ENCODE peak calls at places on chromosomes 13 and 19, in six cellular contexts. X, E, T, C, W and J are unnamed samples.

GRCh38 chr13:97884707-97885468 is 68.6 kb upstream of the IPO5 start:
- DNase-seq in X (no peak), E (no peak), T (no peak), C (no peak), W (no peak), J (no peak)

GRCh38 chr13:42524487-42525034 is 49.4 kb upstream of the TNFSF11 start:
- DNase-seq in X (no peak), E (no peak), T (no peak), C (no peak), W (no peak), J (no peak)

GRCh38 chr19:1465191-1466016 is 13.6 kb downstream of the C19orf25 start:
- DNase-seq in X (peak), E (no peak), T (no peak), C (peak), W (no peak), J (no peak)

GRCh38 chr13:62779146-62779545 is 1363.5 kb upstream of the PCDH20 start:
- DNase-seq in X (no peak), E (no peak), T (no peak), C (no peak), W (no peak), J (no peak)

GRCh38 chr19:47598407-47599349 is 10.3 kb upstream of the BICRA start:
- DNase-seq in X (peak), E (peak), T (no peak), C (peak), W (peak), J (no peak)

GRCh38 chr19:42965204-42965603 is 28.2 kb upstream of the PSG7 start:
- DNase-seq in X (no peak), E (no peak), T (no peak), C (no peak), W (no peak), J (no peak)

GRCh38 chr13:76656496-76656895 is 229.7 kb downstream of the KCTD12 start:
- DNase-seq in X (no peak), E (no peak), T (no peak), C (no peak), W (no peak), J (no peak)

GRCh38 chr13:31945202-31945978 is 86.2 kb upstream of the FRY start:
- DNase-seq in X (peak), E (peak), T (no peak), C (peak), W (peak), J (peak)

GRCh38 chr13:56988543-56988942 is 152.2 kb upstream of the PRR20A start:
- DNase-seq in X (peak), E (no peak), T (no peak), C (no peak), W (no peak), J (no peak)

GRCh38 chr19:47762615-47763308 is 15.7 kb upstream of the SELENOW start:
- DNase-seq in X (no peak), E (no peak), T (no peak), C (peak), W (peak), J (no peak)

GRCh38 chr19:45468803-45469131 is 971 bp downstream of the FOSB start:
- DNase-seq in X (no peak), E (no peak), T (peak), C (no peak), W (no peak), J (no peak)

GRCh38 chr13:98586400-98587144 is 9.7 kb upstream of the STK24 start:
- DNase-seq in X (peak), E (no peak), T (no peak), C (no peak), W (no peak), J (no peak)

GRCh38 chr19:29618434-29618833 is 12.4 kb downstream of the POP4 start:
- DNase-seq in X (no peak), E (no peak), T (no peak), C (no peak), W (no peak), J (peak)

GRCh38 chr13:97005631-97006262 is 11.5 kb upstream of the OXGR1 start:
- DNase-seq in X (no peak), E (no peak), T (no peak), C (no peak), W (peak), J (no peak)

GRCh38 chr13:113557013-113557412 is 27.5 kb upstream of the TFDP1 start:
- DNase-seq in X (no peak), E (no peak), T (no peak), C (peak), W (no peak), J (peak)

GRCh38 chr13:69474286-69474685 is 633.3 kb upstream of the ATXN8OS start:
- DNase-seq in X (no peak), E (no peak), T (no peak), C (no peak), W (no peak), J (no peak)

GRCh38 chr19:7947939-7948338 is 4.5 kb upstream of the TIMM44 start:
- DNase-seq in X (no peak), E (no peak), T (no peak), C (no peak), W (peak), J (no peak)

GRCh38 chr13:30157616-30157993 is 149.7 kb downstream of the KATNAL1 start:
- DNase-seq in X (no peak), E (no peak), T (no peak), C (no peak), W (no peak), J (no peak)

GRCh38 chr13:33284016-33284415 is 1.5 kb downstream of the STARD13 start:
- DNase-seq in X (no peak), E (no peak), T (no peak), C (no peak), W (peak), J (no peak)

GRCh38 chr19:2168619-2169424 is 5.1 kb downstream of the DOT1L start:
- DNase-seq in X (no peak), E (peak), T (peak), C (peak), W (peak), J (peak)

GRCh38 chr19:1674293-1674679 is 21.9 kb upstream of the TCF3 start:
- DNase-seq in X (no peak), E (no peak), T (no peak), C (no peak), W (no peak), J (no peak)

GRCh38 chr19:12789904-12790619 is 1.2 kb upstream of the JUNB start:
- DNase-seq in X (peak), E (peak), T (peak), C (peak), W (peak), J (peak)

GRCh38 chr19:10662384-10663251 is 8.5 kb downstream of the ILF3 start:
- DNase-seq in X (no peak), E (no peak), T (peak), C (peak), W (peak), J (no peak)

GRCh38 chr19:52343548-52343947 is 7.5 kb downstream of the ZNF610 start:
- DNase-seq in X (peak), E (peak), T (peak), C (no peak), W (peak), J (no peak)

GRCh38 chr19:4343845-4344713 is 717 bp downstream of the MPND start:
- DNase-seq in X (no peak), E (peak), T (no peak), C (peak), W (no peak), J (no peak)

GRCh38 chr19:35901854-35902661 is at the start of gene HCST:
- DNase-seq in X (peak), E (no peak), T (no peak), C (peak), W (peak), J (peak)

GRCh38 chr19:43610493-43610892 is 1.4 kb upstream of the SRRM5 start:
- DNase-seq in X (peak), E (no peak), T (no peak), C (no peak), W (no peak), J (no peak)

GRCh38 chr19:50652722-50653121 is 3.5 kb downstream of the C19orf81 start:
- DNase-seq in X (no peak), E (no peak), T (no peak), C (no peak), W (no peak), J (no peak)
- H3K27ac ChIP-seq in X (no peak), E (no peak), T (no peak), C (no peak), W (no peak), J (no peak)

GRCh38 chr19:41861098-41861768 is 1.2 kb downstream of the RPS19 start:
- DNase-seq in X (no peak), E (no peak), T (no peak), C (no peak), W (no peak), J (no peak)
- H3K27ac ChIP-seq in X (peak), E (peak), T (peak), C (peak), W (peak), J (peak)

GRCh38 chr13:44117351-44117750 is 237.6 kb downstream of the LACC1 start:
- DNase-seq in X (peak), E (no peak), T (no peak), C (no peak), W (peak), J (no peak)
- H3K27ac ChIP-seq in X (peak), E (peak), T (no peak), C (peak), W (peak), J (peak)

DNA sequence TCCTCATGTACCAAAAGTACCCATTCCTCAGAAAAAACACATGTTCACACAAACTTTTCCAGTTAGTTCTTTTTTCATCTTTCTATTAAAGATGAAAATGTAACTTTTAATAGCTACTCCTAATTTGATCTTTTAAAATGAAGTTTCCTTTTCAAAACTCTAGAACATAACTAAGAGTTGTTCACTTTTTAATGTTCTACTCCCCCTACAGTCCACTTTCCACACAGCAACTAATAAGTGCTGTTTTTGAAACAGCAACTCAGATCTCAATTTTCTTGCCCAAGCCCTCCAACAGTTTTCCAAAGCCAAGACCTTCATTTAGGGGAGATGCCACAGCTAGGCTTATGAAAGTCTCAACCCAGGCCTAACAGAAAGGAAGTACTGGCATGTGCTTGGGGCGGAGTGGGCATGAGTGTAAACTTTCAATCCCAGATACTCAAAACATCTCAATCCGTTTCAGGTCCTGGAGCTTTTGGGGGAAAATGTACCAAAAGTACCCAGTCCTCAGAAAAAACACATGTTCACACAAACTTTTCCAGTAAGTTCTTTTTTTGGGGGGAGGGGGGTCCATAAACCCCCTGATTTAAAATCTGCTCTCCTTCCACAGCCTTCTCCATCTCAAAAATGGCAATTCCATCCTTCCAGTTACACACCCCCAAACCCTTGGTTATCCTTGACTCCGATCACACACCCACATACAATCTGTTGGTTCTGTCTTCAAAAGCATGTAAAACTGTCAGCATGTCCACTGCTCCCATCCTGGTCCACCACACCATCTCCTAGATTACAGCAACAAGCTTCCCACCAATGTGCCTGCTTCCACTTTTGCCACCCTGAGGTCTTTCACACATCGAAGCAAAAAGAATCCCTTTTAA is 2.0 kb downstream of the FBL start:
- DNase-seq in X (peak), E (no peak), T (no peak), C (no peak), W (peak), J (no peak)
- H3K27ac ChIP-seq in X (no peak), E (no peak), T (no peak), C (no peak), W (no peak), J (no peak)

DNA sequence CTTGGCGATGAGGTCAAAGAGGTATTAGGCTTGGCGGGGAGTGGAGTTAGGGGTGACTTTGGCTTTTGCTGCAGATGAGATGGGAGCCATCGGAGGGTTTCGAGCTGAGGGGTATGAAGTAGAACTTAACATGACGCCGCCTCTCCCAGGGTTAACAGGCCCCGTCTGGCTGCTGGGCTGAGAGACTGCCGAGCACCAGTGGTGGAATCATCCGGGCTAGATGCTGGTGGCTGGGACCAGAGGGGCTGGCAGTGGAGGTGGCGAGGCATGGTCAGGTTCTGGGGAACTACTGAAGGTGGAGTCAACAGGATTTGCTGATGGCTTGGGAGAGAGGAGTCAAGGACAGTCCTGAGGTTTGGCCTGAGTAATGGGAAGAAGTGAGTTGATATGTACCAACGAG is 4.9 kb downstream of the RFX2 start:
- DNase-seq in X (no peak), E (no peak), T (no peak), C (no peak), W (no peak), J (no peak)
- H3K27ac ChIP-seq in X (no peak), E (peak), T (no peak), C (peak), W (no peak), J (peak)

DNA sequence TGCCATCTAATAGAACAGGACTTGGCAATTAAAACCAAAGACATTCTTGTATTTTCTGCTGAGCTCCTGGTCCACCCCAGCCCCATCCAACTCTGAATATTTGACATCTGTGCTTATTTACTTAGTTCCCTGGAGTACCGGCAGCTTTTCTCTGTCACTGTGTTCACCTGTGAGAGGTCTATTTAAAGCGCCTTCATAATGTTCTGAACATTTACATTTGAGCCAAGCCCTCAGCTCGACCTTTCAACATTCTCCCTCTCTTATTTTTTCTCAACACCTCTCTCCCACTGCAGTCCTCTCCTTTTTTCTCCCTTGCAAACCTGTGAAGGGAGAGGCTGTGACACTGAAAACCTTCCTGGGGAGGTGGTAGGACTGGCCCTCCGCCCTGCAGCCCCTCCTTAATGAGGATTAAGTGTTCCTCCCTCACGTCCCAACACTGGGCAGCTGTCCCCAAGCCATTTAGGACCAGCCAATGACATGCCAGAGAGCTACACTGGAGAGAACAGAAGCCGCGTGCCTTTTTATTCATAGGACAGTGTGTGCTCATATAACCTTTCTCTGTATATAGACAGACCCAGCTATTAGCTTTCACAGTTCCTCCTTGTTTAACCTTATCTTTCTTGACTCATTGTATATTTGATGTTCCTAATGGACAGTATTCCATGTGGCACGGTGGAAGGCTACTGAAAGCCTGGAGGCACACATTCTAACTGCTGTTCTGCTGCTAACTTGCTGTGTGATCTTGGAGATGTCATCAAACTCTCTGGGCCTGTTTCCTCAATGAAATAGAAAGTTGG is 134.8 kb downstream of the NUFIP1 start:
- DNase-seq in X (no peak), E (no peak), T (no peak), C (no peak), W (no peak), J (peak)
- H3K27ac ChIP-seq in X (no peak), E (peak), T (no peak), C (peak), W (no peak), J (peak)